ENCODE peak calls at places on chromosomes 12 and 14, in six cellular contexts. One of them, this sample, is unnamed.
A peak's percentile ranks its signal among the peaks of the same experiment; 100 is the strongest.

GRCh38 chr12:112944028-112944690 is 5.9 kb downstream of the OAS3 start:
- DNase-seq in GM23248: peak; percentile 32
- DNase-seq in endothelial cell of umbilical vein: no peak
- DNase-seq in stomach: no peak
- DNase-seq in lower lobe of right lung: no peak
- DNase-seq in mucosa of descending colon: no peak
- DNase-seq in this sample: peak; percentile 10

GRCh38 chr14:102013669-102014200 is 49.4 kb downstream of the DYNC1H1 start:
- DNase-seq in lower lobe of right lung: no peak
- DNase-seq in endothelial cell of umbilical vein: no peak
- DNase-seq in mucosa of descending colon: no peak
- DNase-seq in GM23248: peak; percentile 39
- DNase-seq in stomach: no peak
- DNase-seq in this sample: no peak

GRCh38 chr12:22042981-22043669 is 2.9 kb upstream of the CMAS start:
- DNase-seq in GM23248: peak; percentile 91
- DNase-seq in lower lobe of right lung: no peak
- DNase-seq in endothelial cell of umbilical vein: no peak
- DNase-seq in stomach: no peak
- DNase-seq in mucosa of descending colon: peak; percentile 36
- DNase-seq in this sample: no peak

GRCh38 chr14:65946494-65946893 is 534.0 kb downstream of the FUT8 start:
- DNase-seq in stomach: no peak
- DNase-seq in GM23248: no peak
- DNase-seq in lower lobe of right lung: no peak
- DNase-seq in mucosa of descending colon: no peak
- DNase-seq in endothelial cell of umbilical vein: no peak
- DNase-seq in this sample: no peak

GRCh38 chr12:42180990-42181611 is 36.4 kb upstream of the GXYLT1 start:
- DNase-seq in stomach: no peak
- DNase-seq in mucosa of descending colon: no peak
- DNase-seq in GM23248: peak; percentile 36
- DNase-seq in endothelial cell of umbilical vein: no peak
- DNase-seq in lower lobe of right lung: no peak
- DNase-seq in this sample: peak; percentile 47

GRCh38 chr12:120352117-120352516 is 16.8 kb downstream of the MSI1 start:
- DNase-seq in GM23248: peak; percentile 67
- DNase-seq in endothelial cell of umbilical vein: no peak
- DNase-seq in stomach: no peak
- DNase-seq in mucosa of descending colon: no peak
- DNase-seq in lower lobe of right lung: no peak
- DNase-seq in this sample: peak; percentile 30

GRCh38 chr12:118582863-118583262 is 206.5 kb downstream of the SUDS3 start:
- DNase-seq in stomach: no peak
- DNase-seq in GM23248: no peak
- DNase-seq in mucosa of descending colon: no peak
- DNase-seq in endothelial cell of umbilical vein: no peak
- DNase-seq in lower lobe of right lung: no peak
- DNase-seq in this sample: no peak

GRCh38 chr12:82040987-82041743 is 282.0 kb upstream of the PPFIA2 start:
- DNase-seq in GM23248: no peak
- DNase-seq in lower lobe of right lung: no peak
- DNase-seq in endothelial cell of umbilical vein: no peak
- DNase-seq in stomach: no peak
- DNase-seq in mucosa of descending colon: no peak
- DNase-seq in this sample: no peak

GRCh38 chr12:126895946-126896520 is 1370.9 kb upstream of the TMEM132C start:
- DNase-seq in lower lobe of right lung: no peak
- DNase-seq in stomach: no peak
- DNase-seq in GM23248: no peak
- DNase-seq in mucosa of descending colon: no peak
- DNase-seq in endothelial cell of umbilical vein: no peak
- DNase-seq in this sample: no peak

GRCh38 chr14:57068511-57068910 is 200.2 kb downstream of the EXOC5 start:
- DNase-seq in lower lobe of right lung: no peak
- DNase-seq in stomach: no peak
- DNase-seq in endothelial cell of umbilical vein: no peak
- DNase-seq in GM23248: no peak
- DNase-seq in mucosa of descending colon: no peak
- DNase-seq in this sample: no peak

GRCh38 chr12:76768566-76768965 is 4.7 kb downstream of the ZDHHC17 start:
- DNase-seq in GM23248: peak; percentile 17
- DNase-seq in endothelial cell of umbilical vein: no peak
- DNase-seq in lower lobe of right lung: no peak
- DNase-seq in stomach: no peak
- DNase-seq in mucosa of descending colon: no peak
- DNase-seq in this sample: peak; percentile 10

GRCh38 chr12:31591308-31591901 is 469 bp upstream of the DENND5B start:
- DNase-seq in lower lobe of right lung: no peak
- DNase-seq in endothelial cell of umbilical vein: peak; percentile 58
- DNase-seq in mucosa of descending colon: peak; percentile 27
- DNase-seq in GM23248: peak; percentile 43
- DNase-seq in stomach: no peak
- DNase-seq in this sample: peak; percentile 62

GRCh38 chr14:74348241-74348734 is at the start of gene VRTN:
- DNase-seq in lower lobe of right lung: no peak
- DNase-seq in mucosa of descending colon: no peak
- DNase-seq in stomach: no peak
- DNase-seq in GM23248: no peak
- DNase-seq in endothelial cell of umbilical vein: no peak
- DNase-seq in this sample: no peak

GRCh38 chr14:34187061-34187460 is 236.2 kb upstream of the EGLN3 start:
- DNase-seq in stomach: no peak
- DNase-seq in GM23248: no peak
- DNase-seq in mucosa of descending colon: no peak
- DNase-seq in lower lobe of right lung: no peak
- DNase-seq in endothelial cell of umbilical vein: no peak
- DNase-seq in this sample: no peak

GRCh38 chr12:92593734-92594402 is 108.9 kb upstream of the PLEKHG7 start:
- DNase-seq in mucosa of descending colon: peak; percentile 42
- DNase-seq in GM23248: peak; percentile 96
- DNase-seq in lower lobe of right lung: peak; percentile 54
- DNase-seq in endothelial cell of umbilical vein: peak; percentile 42
- DNase-seq in stomach: peak; percentile 29
- DNase-seq in this sample: peak; percentile 58

GRCh38 chr14:30165255-30165654 is 237.6 kb upstream of the PRKD1 start:
- DNase-seq in endothelial cell of umbilical vein: no peak
- DNase-seq in GM23248: no peak
- DNase-seq in lower lobe of right lung: no peak
- DNase-seq in mucosa of descending colon: no peak
- DNase-seq in stomach: no peak
- DNase-seq in this sample: no peak

GRCh38 chr12:121918679-121919038 is 267 bp downstream of the CFAP251 start:
- DNase-seq in lower lobe of right lung: no peak
- DNase-seq in stomach: no peak
- DNase-seq in endothelial cell of umbilical vein: no peak
- DNase-seq in mucosa of descending colon: peak; percentile 5
- DNase-seq in GM23248: no peak
- DNase-seq in this sample: no peak

GRCh38 chr14:67416085-67416484 is 4.1 kb upstream of the PLEK2 start:
- DNase-seq in endothelial cell of umbilical vein: no peak
- DNase-seq in lower lobe of right lung: no peak
- DNase-seq in GM23248: no peak
- DNase-seq in stomach: no peak
- DNase-seq in mucosa of descending colon: no peak
- DNase-seq in this sample: no peak

GRCh38 chr12:53974084-53975018 is at the start of gene HOTAIR:
- DNase-seq in mucosa of descending colon: no peak
- DNase-seq in lower lobe of right lung: no peak
- DNase-seq in GM23248: peak; percentile 54
- DNase-seq in endothelial cell of umbilical vein: no peak
- DNase-seq in stomach: no peak
- DNase-seq in this sample: no peak

GRCh38 chr12:131152587-131152986 is 198.9 kb downstream of the ADGRD1 start:
- DNase-seq in lower lobe of right lung: no peak
- DNase-seq in mucosa of descending colon: no peak
- DNase-seq in GM23248: no peak
- DNase-seq in endothelial cell of umbilical vein: no peak
- DNase-seq in stomach: no peak
- DNase-seq in this sample: no peak

GRCh38 chr14:35402323-35403084 is 2.0 kb downstream of the NFKBIA start:
- DNase-seq in mucosa of descending colon: peak; percentile 48
- DNase-seq in endothelial cell of umbilical vein: peak; percentile 38
- DNase-seq in lower lobe of right lung: no peak
- DNase-seq in stomach: no peak
- DNase-seq in GM23248: peak; percentile 50
- DNase-seq in this sample: no peak

GRCh38 chr12:85516667-85517325 is 236.8 kb downstream of the ALX1 start:
- DNase-seq in stomach: no peak
- DNase-seq in endothelial cell of umbilical vein: no peak
- DNase-seq in lower lobe of right lung: no peak
- DNase-seq in mucosa of descending colon: no peak
- DNase-seq in GM23248: no peak
- DNase-seq in this sample: no peak

GRCh38 chr14:57871487-57872080 is 5.7 kb upstream of the SLC35F4 start:
- DNase-seq in endothelial cell of umbilical vein: peak; percentile 26
- DNase-seq in GM23248: peak; percentile 86
- DNase-seq in lower lobe of right lung: no peak
- DNase-seq in mucosa of descending colon: peak; percentile 18
- DNase-seq in stomach: no peak
- DNase-seq in this sample: peak; percentile 51

GRCh38 chr14:32217301-32217700 is 14.2 kb upstream of the RNU6-8 start:
- DNase-seq in stomach: no peak
- DNase-seq in GM23248: no peak
- DNase-seq in endothelial cell of umbilical vein: no peak
- DNase-seq in lower lobe of right lung: no peak
- DNase-seq in mucosa of descending colon: no peak
- DNase-seq in this sample: no peak

GRCh38 chr14:69658664-69659261 is 47.4 kb downstream of the SUSD6 start:
- DNase-seq in stomach: no peak
- DNase-seq in mucosa of descending colon: no peak
- DNase-seq in endothelial cell of umbilical vein: no peak
- DNase-seq in lower lobe of right lung: no peak
- DNase-seq in GM23248: no peak
- DNase-seq in this sample: no peak
- H3K4me3 ChIP-seq in stomach: no peak overlapping the region
- H3K4me3 ChIP-seq in mucosa of descending colon: no peak overlapping the region
- H3K4me3 ChIP-seq in endothelial cell of umbilical vein: no peak overlapping the region
- H3K4me3 ChIP-seq in lower lobe of right lung: peak overlapping the region; percentile 18
- H3K4me3 ChIP-seq in GM23248: no peak overlapping the region
- H3K4me3 ChIP-seq in this sample: peak overlapping the region; percentile 28

DNA sequence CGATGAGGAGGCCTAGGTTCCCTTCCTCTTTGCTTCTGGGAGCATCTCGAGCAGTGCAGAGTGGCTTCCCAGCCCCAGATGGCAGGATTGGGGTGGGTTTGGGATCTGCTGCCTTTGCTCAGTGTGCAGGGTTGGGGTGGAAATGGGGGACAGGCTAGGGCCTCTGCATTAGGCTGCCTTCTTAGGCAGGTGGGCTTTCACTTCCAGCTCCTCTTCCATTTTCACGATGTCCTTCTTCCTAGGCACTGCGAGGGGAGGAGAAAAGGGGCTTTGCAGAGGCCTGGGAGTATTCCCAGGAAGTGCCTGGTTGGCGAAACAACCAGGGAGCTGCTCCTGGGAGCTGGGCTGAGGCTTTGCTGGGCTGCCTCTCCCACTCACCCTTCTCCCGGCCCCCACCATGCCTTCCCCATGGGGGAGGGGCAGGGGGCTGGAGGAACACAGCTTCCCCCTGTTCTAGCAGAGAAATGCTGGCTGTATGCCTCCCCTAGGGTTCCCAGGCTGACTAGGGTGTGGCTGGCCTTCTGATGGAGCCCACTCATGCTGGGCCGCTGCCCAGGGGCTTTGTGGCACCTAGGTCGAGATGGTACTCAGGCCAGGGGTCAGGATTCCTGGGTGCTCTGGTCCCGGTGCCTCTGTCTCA is 2.4 kb downstream of the NR4A1 start:
- DNase-seq in lower lobe of right lung: no peak
- DNase-seq in stomach: peak; percentile 59
- DNase-seq in GM23248: no peak
- DNase-seq in endothelial cell of umbilical vein: no peak
- DNase-seq in mucosa of descending colon: peak; percentile 42
- DNase-seq in this sample: no peak
- H3K4me3 ChIP-seq in lower lobe of right lung: peak overlapping the region; percentile 58
- H3K4me3 ChIP-seq in stomach: peak overlapping the region; percentile 59
- H3K4me3 ChIP-seq in GM23248: no peak overlapping the region
- H3K4me3 ChIP-seq in endothelial cell of umbilical vein: no peak overlapping the region
- H3K4me3 ChIP-seq in mucosa of descending colon: no peak overlapping the region
- H3K4me3 ChIP-seq in this sample: no peak overlapping the region

DNA sequence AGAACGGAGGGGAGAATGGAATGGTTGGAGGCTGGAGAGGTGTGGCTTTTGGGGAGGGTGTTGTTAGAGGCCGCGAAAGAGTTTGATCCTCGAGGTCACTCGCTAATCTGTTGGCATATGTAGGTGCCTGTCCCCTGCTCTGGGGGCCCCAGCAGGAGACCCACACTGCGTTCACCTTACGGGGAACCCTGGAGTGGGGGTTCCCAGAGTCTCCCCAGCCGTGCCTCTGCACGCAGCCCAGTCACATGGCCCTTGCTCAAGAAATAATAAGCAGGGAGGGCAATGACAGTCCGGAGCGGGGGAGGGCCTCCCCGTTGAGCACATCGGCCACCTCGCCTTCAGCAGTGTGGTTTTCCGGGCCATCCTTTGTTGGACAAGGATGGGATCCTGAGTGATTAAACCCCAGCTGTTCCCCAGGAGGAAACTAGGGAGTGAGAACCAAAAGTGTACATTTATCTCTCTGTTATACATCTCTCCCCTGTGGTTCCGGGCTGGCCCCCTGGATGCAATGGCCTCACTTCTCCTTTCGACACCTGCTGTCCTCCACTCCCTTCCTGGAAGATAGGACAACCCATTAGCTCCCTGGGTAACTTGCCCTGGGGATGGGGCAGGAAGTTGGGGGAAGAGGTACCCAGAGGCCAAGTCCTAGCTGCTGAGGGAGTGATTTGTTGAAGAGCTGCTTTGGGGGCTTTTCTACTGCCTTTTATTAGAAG is 1.3 kb downstream of the PLEKHG3 start:
- DNase-seq in mucosa of descending colon: no peak
- DNase-seq in endothelial cell of umbilical vein: no peak
- DNase-seq in GM23248: peak; percentile 43
- DNase-seq in lower lobe of right lung: no peak
- DNase-seq in stomach: no peak
- DNase-seq in this sample: peak; percentile 14
- H3K4me3 ChIP-seq in mucosa of descending colon: peak overlapping the region; percentile 73
- H3K4me3 ChIP-seq in endothelial cell of umbilical vein: peak overlapping the region; percentile 94
- H3K4me3 ChIP-seq in GM23248: peak overlapping the region; percentile 89
- H3K4me3 ChIP-seq in lower lobe of right lung: peak overlapping the region; percentile 85
- H3K4me3 ChIP-seq in stomach: peak overlapping the region; percentile 90
- H3K4me3 ChIP-seq in this sample: peak overlapping the region; percentile 88

DNA sequence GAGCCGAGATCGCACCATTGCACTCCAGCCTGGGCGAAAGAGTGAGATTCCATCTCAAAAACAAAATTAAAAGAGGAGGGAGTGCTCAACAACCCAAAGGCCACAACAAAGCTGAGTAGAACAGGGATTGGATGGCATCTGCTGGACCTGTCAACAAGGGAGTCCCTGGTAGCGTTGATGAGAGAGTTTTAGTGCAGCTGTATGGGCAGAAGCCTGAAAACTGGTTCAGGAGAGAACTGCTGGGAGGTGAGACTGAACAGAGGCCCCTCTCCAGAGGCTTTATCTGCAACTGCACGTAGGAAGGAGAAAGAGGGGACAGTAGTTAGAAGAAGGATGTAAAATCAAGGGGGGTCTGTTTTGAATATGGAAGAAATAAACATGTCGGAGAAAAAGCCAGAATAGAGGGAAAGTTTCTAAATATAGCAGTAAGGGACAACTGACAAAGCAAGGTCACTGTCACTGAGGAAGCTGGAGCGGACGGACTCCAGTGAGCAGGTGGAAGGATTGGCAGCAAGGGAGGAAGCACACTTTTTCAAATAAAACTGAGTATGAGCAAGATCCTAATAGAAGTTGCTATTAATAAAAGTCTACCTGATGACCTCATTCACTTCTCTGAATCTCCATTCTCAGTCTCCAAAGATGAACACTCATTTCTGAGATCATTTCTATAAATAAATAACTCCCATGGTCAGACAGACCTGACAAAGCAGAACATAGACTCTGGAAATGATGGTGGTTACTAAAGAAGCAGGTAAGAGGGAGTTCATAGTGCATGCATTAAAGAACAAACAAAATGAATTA is 11.8 kb upstream of the ATF1 start:
- DNase-seq in GM23248: peak; percentile 41
- DNase-seq in stomach: no peak
- DNase-seq in lower lobe of right lung: no peak
- DNase-seq in endothelial cell of umbilical vein: no peak
- DNase-seq in mucosa of descending colon: no peak
- DNase-seq in this sample: no peak
- H3K4me3 ChIP-seq in GM23248: no peak overlapping the region
- H3K4me3 ChIP-seq in stomach: no peak overlapping the region
- H3K4me3 ChIP-seq in lower lobe of right lung: no peak overlapping the region
- H3K4me3 ChIP-seq in endothelial cell of umbilical vein: no peak overlapping the region
- H3K4me3 ChIP-seq in mucosa of descending colon: no peak overlapping the region
- H3K4me3 ChIP-seq in this sample: no peak overlapping the region

This sample was measured in adipocyte.